ENCODE peak calls at places on chromosome 20, in four cellular contexts. One of them, this sample, is unnamed.

GRCh38 chr20:59997886-59998285 is 39.7 kb downstream of the CDH26 start:
- DNase-seq in stimulated activated CD8-positive, alpha-beta memory T cell treated with anti-CD3 and anti-CD28 coated beads, Interleukin-2, amount 100 ng/mL, for 1 hour: no peak
- DNase-seq in EH: no peak
- DNase-seq in activated gamma-delta T cell: no peak
- DNase-seq in this sample: no peak

GRCh38 chr20:38883081-38883980 is 42.9 kb upstream of the FAM83D start:
- DNase-seq in stimulated activated CD8-positive, alpha-beta memory T cell treated with anti-CD3 and anti-CD28 coated beads, Interleukin-2, amount 100 ng/mL, for 1 hour: no peak
- DNase-seq in activated gamma-delta T cell: no peak
- DNase-seq in EH: peak; percentile 43
- DNase-seq in this sample: no peak

GRCh38 chr20:45904583-45905504 is 7.1 kb downstream of the PLTP start:
- DNase-seq in stimulated activated CD8-positive, alpha-beta memory T cell treated with anti-CD3 and anti-CD28 coated beads, Interleukin-2, amount 100 ng/mL, for 1 hour: no peak
- DNase-seq in EH: no peak
- DNase-seq in activated gamma-delta T cell: no peak
- DNase-seq in this sample: no peak

GRCh38 chr20:22586645-22587310 is 2.4 kb upstream of the FOXA2 start:
- DNase-seq in stimulated activated CD8-positive, alpha-beta memory T cell treated with anti-CD3 and anti-CD28 coated beads, Interleukin-2, amount 100 ng/mL, for 1 hour: no peak
- DNase-seq in activated gamma-delta T cell: no peak
- DNase-seq in EH: no peak
- DNase-seq in this sample: no peak

GRCh38 chr20:33015114-33015491 is 7.6 kb downstream of the BPIFB2 start:
- DNase-seq in EH: no peak
- DNase-seq in activated gamma-delta T cell: no peak
- DNase-seq in stimulated activated CD8-positive, alpha-beta memory T cell treated with anti-CD3 and anti-CD28 coated beads, Interleukin-2, amount 100 ng/mL, for 1 hour: no peak
- DNase-seq in this sample: no peak

GRCh38 chr20:58102744-58103516 is 125.5 kb downstream of the ANKRD60 start:
- DNase-seq in activated gamma-delta T cell: no peak
- DNase-seq in stimulated activated CD8-positive, alpha-beta memory T cell treated with anti-CD3 and anti-CD28 coated beads, Interleukin-2, amount 100 ng/mL, for 1 hour: no peak
- DNase-seq in EH: no peak
- DNase-seq in this sample: no peak

GRCh38 chr20:11080776-11081406 is 407.1 kb upstream of the JAG1 start:
- DNase-seq in stimulated activated CD8-positive, alpha-beta memory T cell treated with anti-CD3 and anti-CD28 coated beads, Interleukin-2, amount 100 ng/mL, for 1 hour: no peak
- DNase-seq in EH: no peak
- DNase-seq in activated gamma-delta T cell: no peak
- DNase-seq in this sample: no peak

GRCh38 chr20:23296841-23297701 is 53.5 kb upstream of the NXT1 start:
- DNase-seq in stimulated activated CD8-positive, alpha-beta memory T cell treated with anti-CD3 and anti-CD28 coated beads, Interleukin-2, amount 100 ng/mL, for 1 hour: no peak
- DNase-seq in activated gamma-delta T cell: no peak
- DNase-seq in EH: peak; percentile 36
- DNase-seq in this sample: no peak

GRCh38 chr20:478949-479429 is 16.7 kb upstream of the TBC1D20 start:
- DNase-seq in stimulated activated CD8-positive, alpha-beta memory T cell treated with anti-CD3 and anti-CD28 coated beads, Interleukin-2, amount 100 ng/mL, for 1 hour: no peak
- DNase-seq in activated gamma-delta T cell: no peak
- DNase-seq in EH: peak; percentile 72
- DNase-seq in this sample: no peak

GRCh38 chr20:39070484-39071231 is 108.5 kb downstream of the DHX35 start:
- DNase-seq in EH: peak; percentile 86
- DNase-seq in stimulated activated CD8-positive, alpha-beta memory T cell treated with anti-CD3 and anti-CD28 coated beads, Interleukin-2, amount 100 ng/mL, for 1 hour: no peak
- DNase-seq in activated gamma-delta T cell: no peak
- DNase-seq in this sample: no peak

This sample was measured in retinal pigment epithelial cell.